ENCODE peak calls at places on chromosome 18, in nine cellular contexts. E, J, K, L, O, I, A, U and R are unnamed samples.

GRCh38 chr18:63465059-63465458 is 11.7 kb upstream of the SERPINB5 start:
- DNase-seq in J (no peak), I (no peak), U (no peak), K (no peak), E (no peak), O (no peak), L (no peak), A (no peak), R (no peak)

GRCh38 chr18:23243178-23243577 is 107.9 kb downstream of the CABLES1 start:
- DNase-seq in A (peak; percentile 80), I (no peak), O (no peak), U (no peak), E (no peak), L (no peak), K (no peak), J (no peak), R (peak; percentile 30)

GRCh38 chr18:67428805-67429204 is 87.7 kb downstream of the DSEL start:
- DNase-seq in K (no peak), I (no peak), J (no peak), L (no peak), A (no peak), O (no peak), E (no peak), U (no peak), R (no peak)

GRCh38 chr18:65146615-65147014 is 604.2 kb upstream of the CDH7 start:
- DNase-seq in A (no peak), K (no peak), L (no peak), E (no peak), I (no peak), O (no peak), U (no peak), J (no peak), R (no peak)

GRCh38 chr18:58175122-58175687 is 131.2 kb downstream of the NEDD4L start:
- DNase-seq in J (no peak), U (no peak), O (no peak), K (no peak), I (no peak), L (no peak), E (no peak), A (no peak), R (no peak)

GRCh38 chr18:7657937-7658336 is 90.8 kb downstream of the PTPRM start:
- DNase-seq in L (no peak), I (no peak), K (peak; percentile 80), O (no peak), J (no peak), E (no peak), U (no peak), A (no peak), R (no peak)

GRCh38 chr18:34772887-34773286 is 62.8 kb downstream of the DTNA start:
- DNase-seq in I (no peak), O (no peak), U (no peak), L (no peak), K (no peak), A (peak; percentile 62), J (no peak), E (no peak), R (peak; percentile 34)

GRCh38 chr18:60413944-60414547 is 41.5 kb upstream of the MC4R start:
- DNase-seq in A (peak; percentile 15), U (no peak), I (peak; percentile 4), K (peak; percentile 2), O (no peak), L (no peak), E (no peak), J (peak; percentile 25), R (peak; percentile 26)

GRCh38 chr18:78183815-78184214 is 795.8 kb upstream of the SALL3 start:
- DNase-seq in K (no peak), E (no peak), L (no peak), J (no peak), O (no peak), U (no peak), I (no peak), A (no peak), R (no peak)

GRCh38 chr18:35127201-35127600 is 86.0 kb downstream of the MAPRE2 start:
- DNase-seq in O (no peak), E (no peak), U (no peak), J (peak; percentile 19), I (no peak), A (no peak), K (peak; percentile 19), L (no peak), R (peak; percentile 7)

GRCh38 chr18:1048048-1048447 is 143.4 kb downstream of the ADCYAP1 start:
- DNase-seq in E (no peak), K (no peak), L (no peak), J (no peak), O (no peak), A (no peak), U (no peak), I (no peak), R (no peak)

GRCh38 chr18:41134426-41134825 is 820.6 kb upstream of the PIK3C3 start:
- DNase-seq in L (no peak), I (no peak), E (no peak), U (no peak), O (no peak), K (no peak), A (no peak), J (no peak), R (no peak)

GRCh38 chr18:37734406-37734805 is 168.8 kb upstream of the CELF4 start:
- DNase-seq in E (no peak), L (no peak), K (no peak), U (no peak), O (no peak), I (no peak), A (no peak), J (no peak), R (no peak)

GRCh38 chr18:47594621-47595086 is 335.8 kb downstream of the SMAD2 start:
- DNase-seq in K (no peak), I (no peak), A (no peak), J (no peak), U (no peak), O (no peak), L (no peak), E (no peak), R (no peak)

GRCh38 chr18:25650201-25650941 is 298.4 kb upstream of the ZNF521 start:
- DNase-seq in K (peak; percentile 67), J (no peak), O (no peak), I (no peak), E (no peak), A (no peak), L (no peak), U (no peak), R (no peak)

GRCh38 chr18:68764016-68764415 is 33.9 kb upstream of the CCDC102B start:
- DNase-seq in E (no peak), L (no peak), A (no peak), O (no peak), I (no peak), J (no peak), K (no peak), U (no peak), R (no peak)

GRCh38 chr18:13871701-13872100 is 43.6 kb downstream of the MC2R start:
- DNase-seq in A (no peak), E (no peak), K (no peak), L (no peak), I (no peak), O (no peak), J (no peak), U (no peak), R (no peak)

GRCh38 chr18:3457261-3457724 is 7.3 kb downstream of the TGIF1 start:
- DNase-seq in I (no peak), L (no peak), A (no peak), U (no peak), E (no peak), O (no peak), K (no peak), J (peak; percentile 75), R (no peak)

GRCh38 chr18:63178526-63178880 is 141.1 kb downstream of the BCL2 start:
- DNase-seq in I (no peak), O (no peak), K (no peak), U (no peak), L (no peak), A (no peak), J (no peak), E (no peak), R (peak; percentile 98)

GRCh38 chr18:67776929-67777328 is 260.4 kb upstream of the DSEL start:
- DNase-seq in I (no peak), U (no peak), O (no peak), J (no peak), A (no peak), K (no peak), L (no peak), E (no peak), R (no peak)

GRCh38 chr18:55407774-55408535 is 180.0 kb downstream of the TCF4 start:
- DNase-seq in I (no peak), J (no peak), E (no peak), K (no peak), O (no peak), L (no peak), A (no peak), U (no peak), R (no peak)

GRCh38 chr18:75880913-75881504 is 453.5 kb upstream of the SMIM21 start:
- DNase-seq in E (no peak), K (no peak), I (no peak), U (no peak), A (no peak), L (no peak), J (no peak), O (no peak), R (no peak)

GRCh38 chr18:24736686-24737085 is 276.2 kb downstream of the HRH4 start:
- DNase-seq in U (no peak), E (no peak), O (no peak), L (no peak), I (no peak), K (no peak), J (no peak), A (no peak), R (no peak)

GRCh38 chr18:36331541-36331971 is 34.0 kb downstream of the FHOD3 start:
- DNase-seq in I (no peak), L (no peak), K (no peak), A (no peak), J (no peak), E (no peak), U (peak; percentile 27), O (no peak), R (no peak)

GRCh38 chr18:68721681-68722583 is 7.0 kb upstream of the TMX3 start:
- DNase-seq in K (no peak), U (no peak), L (no peak), I (peak; percentile 12), J (no peak), O (no peak), E (no peak), A (peak; percentile 4), R (no peak)

GRCh38 chr18:73768043-73768442 is 379.6 kb downstream of the FBXO15 start:
- DNase-seq in A (peak; percentile 80), I (no peak), E (no peak), U (no peak), O (no peak), J (no peak), K (no peak), L (no peak), R (no peak)

GRCh38 chr18:79604205-79604912 is 75.2 kb upstream of the CTDP1 start:
- DNase-seq in U (peak; percentile 22), E (no peak), O (no peak), J (no peak), L (no peak), A (no peak), K (no peak), I (no peak), R (no peak)

GRCh38 chr18:76657428-76657827 is 162.4 kb upstream of the ZNF516 start:
- DNase-seq in U (no peak), J (peak; percentile 15), K (no peak), O (no peak), I (no peak), L (no peak), E (no peak), A (peak; percentile 7), R (peak; percentile 63)

GRCh38 chr18:37578182-37578678 is 12.6 kb upstream of the CELF4 start:
- DNase-seq in L (no peak), E (no peak), U (no peak), I (no peak), K (no peak), O (no peak), J (no peak), A (no peak), R (no peak)

GRCh38 chr18:58581265-58581664 is 47.6 kb downstream of the ALPK2 start:
- DNase-seq in E (no peak), L (no peak), K (no peak), J (no peak), I (no peak), A (no peak), U (no peak), O (no peak), R (no peak)